ENCODE peak calls at places on chromosomes 3 and 15, in five cellular contexts. S, W, B, G and V are unnamed samples.

GRCh38 chr3:114176487-114176886 is 2.4 kb downstream of the DRD3 start:
- DNase-seq in S (no peak), G (no peak), B (no peak), W (no peak), V (no peak)

GRCh38 chr15:99131441-99132023 is 26.7 kb downstream of the SYNM start:
- DNase-seq in B (no peak), S (no peak), G (no peak), W (no peak), V (peak; percentile 91)

GRCh38 chr3:129224984-129225393 is 24.4 kb upstream of the COPG1 start:
- DNase-seq in G (peak; percentile 80), W (peak; percentile 80), S (peak; percentile 69), B (no peak), V (peak; percentile 96)

GRCh38 chr15:58190419-58190818 is 52.2 kb downstream of the AQP9 start:
- DNase-seq in G (no peak), W (no peak), B (no peak), S (peak; percentile 6), V (no peak)

GRCh38 chr3:169149349-169149890 is 514.1 kb downstream of the MECOM start:
- DNase-seq in S (peak; percentile 80), W (peak; percentile 91), B (peak; percentile 75), G (peak; percentile 71), V (peak; percentile 86)

GRCh38 chr3:140456974-140457373 is 220.9 kb upstream of the TRIM42 start:
- DNase-seq in W (no peak), S (no peak), G (no peak), B (no peak), V (no peak)

GRCh38 chr3:126960604-126960995 is 22.3 kb upstream of the PLXNA1 start:
- DNase-seq in S (no peak), B (no peak), W (peak; percentile 44), G (no peak), V (peak; percentile 35)

GRCh38 chr3:45967724-45968123 is 24.5 kb downstream of the CXCR6 start:
- DNase-seq in W (no peak), B (no peak), G (no peak), S (no peak), V (no peak)

GRCh38 chr3:13506239-13506638 is 26.1 kb downstream of the HDAC11 start:
- DNase-seq in B (no peak), S (no peak), W (no peak), G (no peak), V (no peak)

GRCh38 chr3:87088984-87089841 is 98.3 kb upstream of the VGLL3 start:
- DNase-seq in S (peak; percentile 71), B (no peak), G (peak; percentile 46), W (peak; percentile 51), V (peak; percentile 46)

GRCh38 chr15:42408178-42408577 is 48.9 kb downstream of the CAPN3 start:
- DNase-seq in B (no peak), S (no peak), G (no peak), W (no peak), V (no peak)

GRCh38 chr3:126494204-126494603 is 18.5 kb upstream of the ZXDC start:
- DNase-seq in S (no peak), G (no peak), W (no peak), B (no peak), V (peak; percentile 8)

GRCh38 chr3:102180291-102180931 is 254.4 kb upstream of the ZPLD1 start:
- DNase-seq in S (peak; percentile 95), W (no peak), B (no peak), G (no peak), V (no peak)

GRCh38 chr15:26864664-26865191 is 2.1 kb upstream of the GABRA5 start:
- DNase-seq in S (peak; percentile 36), G (peak; percentile 74), W (no peak), B (peak; percentile 16), V (no peak)

GRCh38 chr15:71679223-71680078 is 130.9 kb upstream of the NR2E3 start:
- DNase-seq in W (no peak), G (no peak), B (no peak), S (peak; percentile 83), V (no peak)

GRCh38 chr15:85073556-85074194 is 92.0 kb downstream of the PDE8A start:
- DNase-seq in S (peak; percentile 42), W (no peak), B (no peak), G (peak; percentile 75), V (no peak)

GRCh38 chr15:57820119-57820518 is 113.6 kb downstream of the POLR2M start:
- DNase-seq in B (no peak), W (no peak), S (peak; percentile 5), G (no peak), V (no peak)

GRCh38 chr3:170222647-170223541 is 670 bp downstream of the PRKCI start:
- DNase-seq in G (peak; percentile 69), S (peak; percentile 28), W (no peak), B (peak; percentile 77), V (peak; percentile 48)

GRCh38 chr15:82943176-82943575 is 9.3 kb downstream of the HOMER2 start:
- DNase-seq in W (no peak), S (no peak), B (no peak), G (no peak), V (no peak)

GRCh38 chr3:57605683-57606082 is 8.5 kb upstream of the ARF4 start:
- DNase-seq in S (no peak), B (no peak), G (no peak), W (no peak), V (no peak)
- TF ChIP-seq POLR2A in S (no peak), B (no peak), G (no peak), W (no peak), V (no peak)

GRCh38 chr15:68277605-68278344 is at the start of gene FEM1B:
- DNase-seq in S (peak; percentile 92), G (peak; percentile 93), B (peak; percentile 88), W (peak; percentile 94), V (peak; percentile 95)
- TF ChIP-seq POLR2A in S (peak; percentile 90), G (peak; percentile 67), B (peak; percentile 91), W (peak; percentile 57), V (peak; percentile 80)

DNA sequence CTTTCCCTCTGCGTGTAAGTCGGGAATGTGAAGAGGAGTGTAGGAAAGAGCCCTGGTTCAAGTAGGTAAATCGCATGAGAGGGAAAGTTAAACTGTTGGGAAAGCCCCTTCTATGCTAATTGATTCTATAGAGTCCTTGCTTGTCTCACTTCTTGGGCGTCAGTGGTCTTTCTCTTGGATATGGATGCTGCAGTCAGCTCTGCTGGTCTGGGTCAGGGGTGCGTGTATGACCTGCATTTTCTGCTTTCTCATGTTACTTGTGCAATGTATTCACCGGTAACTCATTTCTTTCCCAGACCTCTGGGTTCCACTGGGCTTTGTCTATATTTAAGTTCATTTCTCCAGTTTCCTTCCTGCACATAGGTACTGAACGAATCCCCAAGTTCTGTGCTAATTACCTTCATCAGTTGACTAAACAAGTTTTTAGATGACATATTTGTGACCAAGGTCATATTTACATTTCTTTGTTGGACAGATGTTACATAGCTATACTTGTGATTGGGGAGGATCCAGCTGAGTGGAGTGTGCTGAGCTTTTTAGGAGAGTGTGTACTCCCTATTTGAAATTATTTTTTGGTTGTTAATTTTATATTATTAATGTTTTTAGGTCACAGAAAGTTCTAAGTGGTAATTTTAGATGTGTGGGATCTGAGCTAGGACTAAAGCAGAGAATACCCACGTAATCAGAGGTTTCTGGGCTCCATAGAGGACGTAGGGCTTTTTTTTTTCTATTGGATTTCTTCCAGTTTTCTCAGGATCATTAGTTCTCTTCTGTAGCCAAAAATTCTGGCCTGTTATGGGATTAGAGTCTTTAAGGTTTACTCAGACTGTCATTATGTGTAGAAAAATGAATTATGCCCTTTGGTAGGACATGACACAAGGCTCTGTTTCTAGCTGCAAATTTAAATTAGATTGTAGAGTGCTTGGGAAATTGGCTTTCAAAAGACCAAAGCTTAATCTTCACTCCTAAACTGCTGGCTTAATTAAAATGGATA is 1.6 kb downstream of the SETD5 start:
- DNase-seq in G (no peak), S (peak; percentile 66), B (no peak), W (no peak), V (no peak)
- TF ChIP-seq POLR2A in G (no peak), S (peak; percentile 66), B (peak; percentile 34), W (no peak), V (no peak)

GRCh38 chr15:68261241-68261640 is 16.3 kb upstream of the FEM1B start:
- DNase-seq in W (no peak), G (no peak), B (no peak), S (no peak), V (no peak)

GRCh38 chr15:68252925-68253534 is 23.5 kb upstream of the CLN6 start:
- DNase-seq in S (peak; percentile 85), B (peak; percentile 48), G (peak; percentile 82), W (no peak), V (no peak)

GRCh38 chr15:68258684-68259083 is 18.9 kb upstream of the FEM1B start:
- DNase-seq in G (no peak), B (no peak), S (no peak), W (no peak), V (no peak)

GRCh38 chr15:68259883-68260282 is 17.7 kb upstream of the FEM1B start:
- DNase-seq in B (no peak), W (no peak), G (no peak), S (no peak), V (no peak)

DNA sequence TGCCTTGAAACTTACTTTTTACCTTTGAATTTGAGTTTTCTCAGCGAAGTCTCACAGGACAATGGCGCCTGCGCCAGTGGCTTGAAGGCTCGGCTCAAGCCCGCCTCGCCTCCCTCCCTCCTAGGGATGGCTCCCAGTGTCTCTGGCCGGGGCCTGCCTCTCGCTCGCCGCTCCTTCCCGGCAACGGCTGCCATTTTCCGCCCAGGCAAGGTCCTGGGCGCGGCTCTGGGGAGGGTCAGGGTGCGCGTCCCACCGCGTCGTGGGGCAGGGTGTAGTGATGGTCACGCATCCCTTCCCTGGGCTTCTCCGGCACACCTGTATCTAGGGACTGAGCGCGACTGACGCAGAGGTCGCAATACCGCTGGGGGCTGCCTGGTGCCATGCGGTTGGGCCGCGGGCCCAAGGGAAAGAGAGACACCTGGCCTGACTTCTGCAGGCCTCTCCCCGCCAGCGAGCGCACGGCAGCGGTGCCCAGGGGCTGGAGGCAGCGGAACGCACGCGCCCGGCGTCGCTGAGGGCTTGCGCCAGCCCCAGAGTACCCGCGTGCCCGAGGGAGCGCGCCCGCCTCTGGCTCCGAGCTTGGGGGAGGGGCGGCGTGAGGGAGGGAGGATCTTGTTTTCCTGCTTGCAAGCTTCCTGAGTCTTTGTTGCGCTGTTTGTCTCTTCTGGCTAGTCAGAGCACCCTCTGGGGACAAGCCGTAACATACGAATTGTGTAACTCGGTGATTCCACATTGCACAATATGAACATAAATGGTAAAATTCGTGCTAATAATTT is 20.7 kb upstream of the FEM1B start:
- DNase-seq in W (peak; percentile 91), S (peak; percentile 68), G (peak; percentile 64), B (no peak), V (peak; percentile 94)
- TF ChIP-seq POLR2A in W (peak; percentile 63), S (no peak), G (peak; percentile 21), B (no peak), V (peak; percentile 76)

DNA sequence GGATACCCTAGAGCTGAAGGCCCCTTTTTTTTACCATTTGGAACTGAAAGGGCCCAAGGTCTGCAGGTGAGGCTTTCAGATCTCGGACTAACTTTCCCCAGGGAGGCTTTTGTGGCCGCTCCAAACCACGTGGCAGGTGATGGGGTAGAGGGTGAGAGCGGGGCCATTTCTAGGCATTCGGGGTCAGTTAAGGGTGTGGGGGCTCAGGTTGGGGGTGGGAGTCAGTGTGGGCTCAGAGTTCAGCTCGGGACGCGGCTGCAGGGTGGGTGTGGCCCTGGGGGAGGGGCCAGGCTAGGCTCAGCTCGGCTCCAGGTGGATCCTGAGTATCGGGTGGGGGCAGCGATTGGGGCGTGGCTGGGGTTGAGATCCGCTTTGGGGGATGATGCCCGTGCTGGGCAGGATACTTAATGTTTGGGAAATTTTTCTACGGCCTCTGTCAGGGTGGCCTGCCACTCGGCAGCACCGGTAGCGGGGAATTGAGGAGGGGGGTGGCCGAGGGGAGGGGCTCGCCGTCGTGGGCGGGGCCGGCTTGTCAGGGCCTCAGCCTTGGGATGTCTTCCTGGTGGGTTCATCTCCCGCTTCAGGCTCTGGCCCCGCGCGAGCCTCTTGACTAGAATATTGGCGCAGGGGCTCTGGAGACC is 2.5 kb downstream of the KLF13 start:
- DNase-seq in W (peak; percentile 83), G (peak; percentile 31), S (no peak), B (peak; percentile 78), V (peak; percentile 76)
- TF ChIP-seq POLR2A in W (no peak), G (no peak), S (no peak), B (no peak), V (no peak)